ENCODE peak calls at places on chromosomes 6 and 20, in seven cellular contexts. C, D, K, U, L, Z and A are unnamed samples.

GRCh38 chr6:134233180-134233579 is 84.7 kb downstream of the SGK1 start:
- DNase-seq in L (no peak), Z (no peak), D (no peak), C (no peak), K (no peak), U (no peak), A (no peak)

GRCh38 chr6:8539446-8539845 is 104.1 kb upstream of the SLC35B3 start:
- DNase-seq in Z (peak), U (no peak), D (no peak), K (peak), L (peak), C (no peak), A (no peak)

GRCh38 chr6:145069966-145070365 is 665.4 kb downstream of the EPM2A start:
- DNase-seq in U (no peak), D (peak), L (peak), K (no peak), C (no peak), Z (peak), A (no peak)

GRCh38 chr6:110090876-110091275 is 88.6 kb downstream of the WASF1 start:
- DNase-seq in C (no peak), D (no peak), K (no peak), Z (no peak), U (no peak), L (no peak), A (no peak)

GRCh38 chr6:143591441-143591840 is 79.9 kb upstream of the FUCA2 start:
- DNase-seq in D (no peak), K (no peak), L (peak), U (no peak), C (no peak), Z (no peak), A (no peak)

GRCh38 chr20:53463101-53463972 is 130.3 kb downstream of the ZNF217 start:
- DNase-seq in U (no peak), C (no peak), L (no peak), D (no peak), K (no peak), Z (no peak), A (no peak)

GRCh38 chr20:52312131-52312729 is 120.7 kb upstream of the ZFP64 start:
- DNase-seq in C (no peak), Z (peak), D (peak), U (peak), L (peak), K (peak), A (peak)

GRCh38 chr6:76852776-76853175 is 610.5 kb downstream of the HTR1B start:
- DNase-seq in C (no peak), K (peak), Z (peak), U (no peak), L (peak), D (peak), A (no peak)

GRCh38 chr6:93393554-93394074 is 25.7 kb downstream of the EPHA7 start:
- DNase-seq in L (no peak), U (no peak), K (no peak), D (no peak), Z (no peak), C (no peak), A (no peak)

GRCh38 chr6:98827295-98828159 is 6.8 kb upstream of the POU3F2 start:
- DNase-seq in U (peak), Z (no peak), D (no peak), K (peak), L (no peak), C (no peak), A (peak)

GRCh38 chr6:167093922-167094432 is 28.9 kb upstream of the CCR6 start:
- DNase-seq in U (no peak), L (peak), C (no peak), K (no peak), D (no peak), Z (no peak), A (no peak)

GRCh38 chr6:84772428-84773132 is 8.2 kb upstream of the TBX18 start:
- DNase-seq in L (no peak), K (peak), Z (peak), C (no peak), D (no peak), U (no peak), A (peak)

GRCh38 chr6:149332602-149333311 is 15.2 kb downstream of the TAB2 start:
- DNase-seq in D (no peak), L (no peak), Z (no peak), K (no peak), C (no peak), U (no peak), A (no peak)

GRCh38 chr20:8360035-8360434 is 228.0 kb downstream of the PLCB1 start:
- DNase-seq in Z (no peak), U (no peak), K (peak), D (no peak), L (no peak), C (no peak), A (no peak)

GRCh38 chr6:148747493-148748160 is 797 bp downstream of the UST start:
- DNase-seq in U (peak), Z (peak), C (peak), D (peak), L (peak), K (peak), A (peak)

GRCh38 chr6:113644861-113645575 is 212.1 kb upstream of the MARCKS start:
- DNase-seq in K (no peak), Z (peak), D (peak), L (peak), C (no peak), U (no peak), A (no peak)

GRCh38 chr6:111992851-111993250 is 61.1 kb upstream of the CCN6 start:
- DNase-seq in L (no peak), U (no peak), Z (no peak), D (peak), K (no peak), C (no peak), A (no peak)

GRCh38 chr20:48422242-48422960 is 405.4 kb downstream of the PREX1 start:
- DNase-seq in L (no peak), U (no peak), C (no peak), Z (no peak), D (no peak), K (no peak), A (no peak)

GRCh38 chr20:6483727-6484126 is 283.8 kb upstream of the BMP2 start:
- DNase-seq in L (no peak), Z (no peak), C (no peak), D (no peak), U (no peak), K (no peak), A (no peak)

GRCh38 chr6:114564302-114564933 is 221.6 kb upstream of the HS3ST5 start:
- DNase-seq in L (no peak), D (no peak), U (no peak), K (peak), C (no peak), Z (no peak), A (no peak)

GRCh38 chr6:146361367-146361924 is 182.2 kb upstream of the RAB32 start:
- DNase-seq in K (no peak), U (no peak), C (no peak), D (no peak), Z (no peak), L (no peak), A (no peak)

GRCh38 chr6:108699290-108700041 is 138.7 kb downstream of the FOXO3 start:
- DNase-seq in L (no peak), U (no peak), Z (no peak), D (no peak), C (no peak), K (no peak), A (no peak)

GRCh38 chr6:136952714-136953260 is 30.7 kb downstream of the SLC35D3 start:
- DNase-seq in K (no peak), L (no peak), D (no peak), C (no peak), Z (no peak), U (no peak), A (no peak)

GRCh38 chr20:12113468-12114371 is 196.0 kb downstream of the BTBD3 start:
- DNase-seq in C (no peak), L (no peak), U (no peak), K (no peak), Z (peak), D (no peak), A (no peak)

GRCh38 chr6:137570307-137570832 is 76.2 kb upstream of the OLIG3 start:
- DNase-seq in Z (no peak), L (no peak), U (no peak), C (no peak), D (no peak), K (no peak), A (no peak)

GRCh38 chr6:44439270-44440045 is 52.0 kb downstream of the CDC5L start:
- DNase-seq in Z (peak), D (peak), K (no peak), C (no peak), L (peak), U (no peak), A (no peak)

GRCh38 chr20:33696448-33696847 is 10.3 kb upstream of the E2F1 start:
- DNase-seq in L (no peak), D (no peak), C (no peak), K (no peak), U (no peak), Z (no peak), A (no peak)

GRCh38 chr20:23361108-23361650 is 803 bp upstream of the GZF1 start:
- DNase-seq in U (no peak), L (peak), D (peak), C (no peak), K (peak), Z (peak), A (no peak)

GRCh38 chr6:24455061-24455460 is 34.3 kb downstream of the GPLD1 start:
- DNase-seq in U (no peak), L (no peak), C (no peak), K (peak), Z (no peak), D (no peak), A (no peak)

GRCh38 chr20:24746351-24746685 is 202.8 kb upstream of the CST7 start:
- DNase-seq in L (no peak), K (no peak), D (no peak), C (no peak), U (no peak), Z (no peak), A (peak)

GRCh38 chr6:159107451-159108260 is 61.5 kb upstream of the FNDC1 start:
- DNase-seq in Z (no peak), K (no peak), D (no peak), L (no peak), U (no peak), C (no peak), A (no peak)

GRCh38 chr6:17165383-17165782 is 63.5 kb downstream of the STMND1 start:
- DNase-seq in D (peak), L (peak), U (no peak), C (no peak), Z (no peak), K (no peak), A (no peak)

GRCh38 chr20:12775041-12775440 is 233.7 kb upstream of the SPTLC3 start:
- DNase-seq in C (no peak), L (no peak), U (no peak), K (peak), D (no peak), Z (no peak), A (no peak)

GRCh38 chr6:8085053-8085511 is 17.3 kb downstream of the EEF1E1 start:
- DNase-seq in K (peak), D (peak), L (peak), Z (peak), U (no peak), C (no peak), A (no peak)

GRCh38 chr6:42745083-42745637 is 743 bp downstream of the TBCC start:
- DNase-seq in D (peak), U (peak), C (no peak), Z (peak), K (peak), L (peak), A (peak)

GRCh38 chr6:163679753-163680152 is 265.2 kb downstream of the QKI start:
- DNase-seq in Z (no peak), C (no peak), L (no peak), K (no peak), U (no peak), D (peak), A (no peak)

GRCh38 chr6:165685302-165685701 is 22.3 kb upstream of the PDE10A start:
- DNase-seq in D (no peak), U (no peak), Z (no peak), L (no peak), K (no peak), C (no peak), A (no peak)

GRCh38 chr6:139253656-139254055 is 38.1 kb downstream of the TXLNB start:
- DNase-seq in U (no peak), C (no peak), D (no peak), K (no peak), Z (no peak), L (no peak), A (no peak)

GRCh38 chr6:139257821-139258398 is 33.9 kb downstream of the TXLNB start:
- DNase-seq in Z (no peak), K (peak), L (no peak), D (no peak), C (no peak), U (no peak), A (peak)

GRCh38 chr6:139254196-139254595 is 37.6 kb downstream of the TXLNB start:
- DNase-seq in K (no peak), D (peak), U (no peak), L (no peak), Z (peak), C (no peak), A (no peak)

GRCh38 chr6:139257291-139257690 is 34.5 kb downstream of the TXLNB start:
- DNase-seq in U (no peak), K (no peak), L (no peak), D (no peak), Z (no peak), C (no peak), A (no peak)

DNA sequence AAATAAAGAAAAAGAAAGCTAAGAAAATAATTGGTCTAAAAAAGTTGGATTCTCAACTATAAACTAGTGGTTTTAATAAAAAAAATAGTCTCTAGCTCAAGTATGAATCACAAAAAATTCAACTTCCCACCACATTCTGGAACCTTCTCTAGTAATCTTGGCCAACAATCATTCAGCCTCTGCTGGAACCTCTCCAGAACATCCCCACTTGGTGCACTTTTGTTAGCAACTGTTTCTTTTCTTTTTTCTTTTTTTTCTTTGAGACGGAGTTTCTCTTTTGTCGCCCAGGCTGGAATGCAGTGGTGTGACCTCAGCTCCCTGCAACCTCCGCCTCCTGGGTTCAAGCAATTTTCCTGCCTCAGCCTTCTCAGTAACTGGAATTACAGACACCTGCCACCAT is 35.7 kb downstream of the TXLNB start:
- DNase-seq in Z (no peak), L (no peak), U (no peak), D (peak), K (no peak), C (no peak), A (no peak)
- H3K4ac ChIP-seq in Z (no peak), L (no peak), U (no peak), D (no peak), K (no peak), C (no peak), A (no peak)

GRCh38 chr6:2220154-2220553 is 25.3 kb downstream of the GMDS start:
- DNase-seq in C (no peak), K (no peak), L (no peak), U (no peak), Z (no peak), D (no peak), A (no peak)
- H3K18ac ChIP-seq in C (no peak), K (no peak), L (no peak), U (no peak), Z (no peak), D (no peak), A (no peak)

GRCh38 chr6:104281370-104281769 is 578.3 kb downstream of the HACE1 start:
- DNase-seq in C (peak), U (no peak), Z (no peak), L (peak), K (peak), D (no peak), A (peak)
- H3K4ac ChIP-seq in C (no peak), U (no peak), Z (no peak), L (no peak), K (no peak), D (no peak), A (no peak)

DNA sequence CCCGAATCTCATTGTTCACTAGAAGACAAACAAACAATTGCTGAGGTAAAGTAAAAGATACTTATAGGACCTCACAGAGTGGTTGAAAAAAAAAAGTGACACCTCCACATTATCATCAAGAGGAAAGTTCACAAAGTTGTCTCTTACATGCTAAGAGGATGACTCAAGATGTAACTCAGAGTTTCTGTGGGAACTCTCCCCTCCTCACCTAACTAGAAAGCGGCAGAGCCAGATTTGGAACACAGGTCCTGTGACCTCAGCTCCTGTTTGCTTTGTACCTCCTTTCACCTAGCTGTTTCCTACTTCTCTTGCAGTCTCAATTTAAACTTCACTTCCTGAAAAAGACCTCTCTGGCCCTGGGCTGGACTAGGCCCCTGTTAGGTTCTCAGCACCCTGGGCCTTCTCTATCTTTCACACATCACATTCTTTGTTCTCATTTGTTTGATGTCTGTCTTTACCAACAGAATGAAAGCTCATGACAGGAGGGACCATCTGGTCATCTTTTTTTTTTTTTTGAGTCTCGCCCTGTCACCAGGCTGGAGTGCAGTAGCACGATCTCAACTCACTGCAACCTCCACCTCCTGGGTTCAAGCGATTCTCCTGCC is 60.8 kb downstream of the CD24 start:
- DNase-seq in L (peak), Z (no peak), U (no peak), C (no peak), K (peak), D (no peak), A (no peak)
- H3K18ac ChIP-seq in L (no peak), Z (no peak), U (no peak), C (no peak), K (no peak), D (no peak), A (no peak)

GRCh38 chr20:20839771-20840170 is 127.3 kb upstream of the RALGAPA2 start:
- DNase-seq in C (no peak), K (no peak), L (no peak), U (no peak), D (no peak), Z (no peak), A (no peak)
- H3K4ac ChIP-seq in C (no peak), K (no peak), L (no peak), U (no peak), D (no peak), Z (no peak), A (no peak)

GRCh38 chr6:169088761-169089160 is 164.9 kb downstream of the THBS2 start:
- DNase-seq in Z (no peak), K (no peak), C (no peak), D (no peak), L (no peak), U (no peak), A (no peak)
- H3K18ac ChIP-seq in Z (no peak), K (no peak), C (no peak), D (no peak), L (no peak), U (no peak), A (no peak)

GRCh38 chr6:52547647-52548352 is 29.1 kb downstream of the TRAM2 start:
- DNase-seq in Z (peak), U (no peak), C (no peak), K (no peak), D (peak), L (no peak), A (no peak)
- H3K4ac ChIP-seq in Z (no peak), U (no peak), C (no peak), K (no peak), D (peak), L (no peak), A (no peak)

GRCh38 chr6:6966569-6966968 is 141.2 kb upstream of the RREB1 start:
- DNase-seq in C (no peak), L (no peak), Z (no peak), K (no peak), D (no peak), U (no peak), A (no peak)
- H3K18ac ChIP-seq in C (no peak), L (no peak), Z (no peak), K (no peak), D (no peak), U (no peak), A (no peak)

GRCh38 chr6:45469708-45470107 is 92.0 kb upstream of the SUPT3H start:
- DNase-seq in Z (no peak), D (no peak), C (no peak), K (no peak), U (no peak), L (no peak), A (no peak)
- H3K4ac ChIP-seq in Z (no peak), D (no peak), C (no peak), K (no peak), U (no peak), L (no peak), A (no peak)

GRCh38 chr20:38881806-38882440 is 44.3 kb upstream of the FAM83D start:
- DNase-seq in Z (no peak), D (no peak), C (no peak), K (no peak), U (no peak), L (no peak), A (no peak)

GRCh38 chr20:38880952-38881735 is 45.1 kb upstream of the FAM83D start:
- DNase-seq in D (no peak), L (no peak), U (no peak), C (no peak), Z (no peak), K (no peak), A (no peak)

GRCh38 chr20:38877483-38877882 is 48.7 kb upstream of the FAM83D start:
- DNase-seq in U (no peak), Z (no peak), C (no peak), L (no peak), K (no peak), D (no peak), A (no peak)

GRCh38 chr20:38875170-38875993 is 50.8 kb upstream of the FAM83D start:
- DNase-seq in L (no peak), U (no peak), K (peak), Z (no peak), D (no peak), C (no peak), A (no peak)

GRCh38 chr20:38878798-38879197 is 47.4 kb upstream of the FAM83D start:
- DNase-seq in K (peak), L (peak), Z (peak), D (peak), C (no peak), U (peak), A (peak)
- H3K18ac ChIP-seq in K (no peak), L (no peak), Z (no peak), D (no peak), C (no peak), U (no peak), A (no peak)